ENCODE peak calls at places on chromosomes 5 and 9, in nine cellular contexts. Q is activated gamma-delta T cell treated with anti-CD3 and anti-CD28 coated beads, Interleukin-2, amount 50 U/mL, for 16 hours; G is NCI-H2107; V is brain microvascular endothelial cell; K is myocyte; H is progenitor cell of endocrine pancreas; Y is cardiac muscle cell; D is colonic mucosa; I is SW 1271. T is an unnamed sample.

GRCh38 chr9:88425538-88425950 is 37.3 kb downstream of the SPIN1 start:
- DNase-seq in Q (no peak), G (no peak), V (no peak), K (no peak), H (no peak), Y (peak), D (no peak), I (no peak), T (no peak)

GRCh38 chr5:120538644-120539043 is 74.5 kb downstream of the PRR16 start:
- DNase-seq in Q (no peak), G (no peak), V (peak), K (peak), H (no peak), Y (peak), D (no peak), I (peak), T (no peak)

GRCh38 chr5:1204693-1205242 is 3.4 kb downstream of the SLC6A19 start:
- DNase-seq in Q (no peak), G (peak), V (peak), K (peak), H (no peak), Y (peak), D (no peak), I (peak), T (peak)

GRCh38 chr5:157361865-157362465 is 96.0 kb downstream of the CYFIP2 start:
- DNase-seq in Q (no peak), G (no peak), V (peak), K (peak), H (no peak), Y (peak), D (no peak), I (no peak), T (no peak)

GRCh38 chr5:36777105-36777757 is 99.3 kb upstream of the NIPBL start:
- DNase-seq in Q (no peak), G (no peak), V (peak), K (peak), H (no peak), Y (peak), D (peak), I (peak), T (no peak)

GRCh38 chr5:177040814-177041410 is 18.4 kb downstream of the ZNF346 start:
- DNase-seq in Q (no peak), G (no peak), V (no peak), K (peak), H (no peak), Y (peak), D (no peak), I (no peak), T (no peak)

GRCh38 chr5:145825751-145826180 is 9.4 kb downstream of the PRELID2 start:
- DNase-seq in Q (no peak), G (peak), V (no peak), K (peak), H (no peak), Y (peak), D (no peak), I (peak), T (no peak)

GRCh38 chr9:73183917-73184861 is 32.5 kb downstream of the ANXA1 start:
- DNase-seq in Q (no peak), G (no peak), V (no peak), K (peak), H (no peak), Y (peak), D (no peak), I (peak), T (no peak)

GRCh38 chr9:106482733-106483132 is 380.2 kb upstream of the ZNF462 start:
- DNase-seq in Q (no peak), G (no peak), V (no peak), K (no peak), H (no peak), Y (peak), D (no peak), I (peak), T (no peak)

GRCh38 chr5:87529486-87530076 is 116.9 kb upstream of the CCNH start:
- DNase-seq in Q (no peak), G (no peak), V (no peak), K (no peak), H (no peak), Y (no peak), D (no peak), I (no peak), T (no peak)

GRCh38 chr9:123679330-123679987 is 250.5 kb downstream of the DENND1A start:
- DNase-seq in Q (no peak), G (no peak), V (no peak), K (no peak), H (no peak), Y (peak), D (no peak), I (no peak), T (peak)

GRCh38 chr5:147483197-147483790 is 26.6 kb downstream of the DPYSL3 start:
- DNase-seq in Q (no peak), G (peak), V (no peak), K (no peak), H (no peak), Y (no peak), D (no peak), I (no peak), T (no peak)